ENCODE peak calls at places on chromosomes 5 and 9, in four cellular contexts. One of them, this sample, is unnamed.

GRCh38 chr5:1759378-1759970 is 40.2 kb downstream of the MRPL36 start:
- DNase-seq in tibial artery: peak; percentile 38
- DNase-seq in mucosa of descending colon: no peak
- DNase-seq in left ventricle myocardium inferior: no peak
- DNase-seq in this sample: no peak

GRCh38 chr5:78993165-78993564 is 8.1 kb upstream of the ARSB start:
- DNase-seq in tibial artery: no peak
- DNase-seq in mucosa of descending colon: no peak
- DNase-seq in left ventricle myocardium inferior: no peak
- DNase-seq in this sample: no peak

GRCh38 chr9:82606761-82607382 is 456.1 kb downstream of the RASEF start:
- DNase-seq in tibial artery: no peak
- DNase-seq in mucosa of descending colon: peak; percentile 82
- DNase-seq in left ventricle myocardium inferior: no peak
- DNase-seq in this sample: no peak

GRCh38 chr5:125798311-125798710 is 624.9 kb upstream of the GRAMD2B start:
- DNase-seq in tibial artery: no peak
- DNase-seq in mucosa of descending colon: peak; percentile 14
- DNase-seq in left ventricle myocardium inferior: no peak
- DNase-seq in this sample: no peak

GRCh38 chr5:115465416-115465815 is 79.2 kb downstream of the FEM1C start:
- DNase-seq in tibial artery: no peak
- DNase-seq in mucosa of descending colon: no peak
- DNase-seq in left ventricle myocardium inferior: no peak
- DNase-seq in this sample: no peak

GRCh38 chr9:21744320-21744719 is 58.1 kb upstream of the MTAP start:
- DNase-seq in tibial artery: no peak
- DNase-seq in mucosa of descending colon: no peak
- DNase-seq in left ventricle myocardium inferior: no peak
- DNase-seq in this sample: no peak

GRCh38 chr9:124778575-124779367 is 1.8 kb downstream of the OLFML2A start:
- DNase-seq in tibial artery: peak; percentile 33
- DNase-seq in mucosa of descending colon: no peak
- DNase-seq in left ventricle myocardium inferior: no peak
- DNase-seq in this sample: no peak

GRCh38 chr9:137516144-137516917 is 33.9 kb downstream of the PNPLA7 start:
- DNase-seq in tibial artery: no peak
- DNase-seq in mucosa of descending colon: no peak
- DNase-seq in left ventricle myocardium inferior: no peak
- DNase-seq in this sample: no peak

GRCh38 chr5:88058625-88059024 is 210.0 kb downstream of the TMEM161B start:
- DNase-seq in tibial artery: no peak
- DNase-seq in mucosa of descending colon: no peak
- DNase-seq in left ventricle myocardium inferior: no peak
- DNase-seq in this sample: no peak

GRCh38 chr5:123844873-123845272 is 332.9 kb downstream of the CSNK1G3 start:
- DNase-seq in tibial artery: no peak
- DNase-seq in mucosa of descending colon: no peak
- DNase-seq in left ventricle myocardium inferior: no peak
- DNase-seq in this sample: no peak

GRCh38 chr5:50984628-50985027 is 318.2 kb downstream of the PARP8 start:
- DNase-seq in tibial artery: no peak
- DNase-seq in mucosa of descending colon: no peak
- DNase-seq in left ventricle myocardium inferior: no peak
- DNase-seq in this sample: no peak

GRCh38 chr5:129241755-129242154 is 147.2 kb downstream of the ISOC1 start:
- DNase-seq in tibial artery: no peak
- DNase-seq in mucosa of descending colon: no peak
- DNase-seq in left ventricle myocardium inferior: no peak
- DNase-seq in this sample: no peak

GRCh38 chr5:17267099-17267498 is 49.7 kb downstream of the BASP1 start:
- DNase-seq in tibial artery: no peak
- DNase-seq in mucosa of descending colon: no peak
- DNase-seq in left ventricle myocardium inferior: no peak
- DNase-seq in this sample: no peak

GRCh38 chr5:9052421-9052820 is 493.5 kb downstream of the SEMA5A start:
- DNase-seq in tibial artery: no peak
- DNase-seq in mucosa of descending colon: no peak
- DNase-seq in left ventricle myocardium inferior: no peak
- DNase-seq in this sample: no peak

GRCh38 chr9:91741529-91741928 is 208.5 kb downstream of the ROR2 start:
- DNase-seq in tibial artery: no peak
- DNase-seq in mucosa of descending colon: no peak
- DNase-seq in left ventricle myocardium inferior: no peak
- DNase-seq in this sample: no peak

GRCh38 chr5:104179057-104179456 is 616.5 kb upstream of the NUDT12 start:
- DNase-seq in tibial artery: no peak
- DNase-seq in mucosa of descending colon: peak; percentile 61
- DNase-seq in left ventricle myocardium inferior: no peak
- DNase-seq in this sample: peak; percentile 23

GRCh38 chr5:83721878-83722779 is 1.5 kb upstream of the HAPLN1 start:
- DNase-seq in tibial artery: peak; percentile 84
- DNase-seq in mucosa of descending colon: peak; percentile 91
- DNase-seq in left ventricle myocardium inferior: peak; percentile 57
- DNase-seq in this sample: peak; percentile 75

GRCh38 chr9:129584136-129584535 is 36.8 kb downstream of the C9orf50 start:
- DNase-seq in tibial artery: peak; percentile 77
- DNase-seq in mucosa of descending colon: peak; percentile 86
- DNase-seq in left ventricle myocardium inferior: peak; percentile 50
- DNase-seq in this sample: peak; percentile 77

GRCh38 chr9:27356446-27356845 is 59.5 kb upstream of the EQTN start:
- DNase-seq in tibial artery: no peak
- DNase-seq in mucosa of descending colon: no peak
- DNase-seq in left ventricle myocardium inferior: no peak
- DNase-seq in this sample: no peak

GRCh38 chr5:67880876-67881275 is 334.7 kb upstream of the PIK3R1 start:
- DNase-seq in tibial artery: no peak
- DNase-seq in mucosa of descending colon: peak; percentile 30
- DNase-seq in left ventricle myocardium inferior: no peak
- DNase-seq in this sample: no peak

GRCh38 chr5:72273547-72273946 is 46.5 kb downstream of the MRPS27 start:
- DNase-seq in tibial artery: no peak
- DNase-seq in mucosa of descending colon: no peak
- DNase-seq in left ventricle myocardium inferior: no peak
- DNase-seq in this sample: no peak

GRCh38 chr5:58183078-58183885 is 276.6 kb downstream of the PLK2 start:
- DNase-seq in tibial artery: no peak
- DNase-seq in mucosa of descending colon: no peak
- DNase-seq in left ventricle myocardium inferior: no peak
- DNase-seq in this sample: no peak
- H3K4me3 ChIP-seq in tibial artery: no peak overlapping the region
- H3K4me3 ChIP-seq in mucosa of descending colon: no peak overlapping the region
- H3K4me3 ChIP-seq in left ventricle myocardium inferior: no peak overlapping the region
- H3K4me3 ChIP-seq in this sample: no peak overlapping the region

DNA sequence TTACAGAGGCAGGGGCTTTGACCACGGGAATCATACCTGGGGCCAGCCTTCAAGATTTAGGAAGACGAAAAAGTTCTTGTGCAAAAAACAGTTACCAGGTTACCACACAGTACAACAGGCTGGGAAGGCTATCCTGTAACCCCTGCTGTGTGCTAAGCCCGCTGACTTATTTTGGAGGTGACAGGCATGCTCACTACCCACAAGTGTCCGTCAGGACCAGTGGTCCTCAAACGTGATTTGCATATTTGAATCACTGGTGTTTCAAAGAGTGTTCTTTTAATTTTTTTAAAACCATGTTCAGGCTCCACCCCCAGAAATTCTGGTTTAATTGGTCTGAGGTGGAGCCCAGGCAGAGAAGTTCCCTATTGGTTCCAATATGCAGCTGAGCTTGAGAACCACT is 146.6 kb downstream of the TTLL11 start:
- DNase-seq in tibial artery: no peak
- DNase-seq in mucosa of descending colon: no peak
- DNase-seq in left ventricle myocardium inferior: no peak
- DNase-seq in this sample: no peak
- H3K4me3 ChIP-seq in tibial artery: no peak overlapping the region
- H3K4me3 ChIP-seq in mucosa of descending colon: no peak overlapping the region
- H3K4me3 ChIP-seq in left ventricle myocardium inferior: no peak overlapping the region
- H3K4me3 ChIP-seq in this sample: no peak overlapping the region

DNA sequence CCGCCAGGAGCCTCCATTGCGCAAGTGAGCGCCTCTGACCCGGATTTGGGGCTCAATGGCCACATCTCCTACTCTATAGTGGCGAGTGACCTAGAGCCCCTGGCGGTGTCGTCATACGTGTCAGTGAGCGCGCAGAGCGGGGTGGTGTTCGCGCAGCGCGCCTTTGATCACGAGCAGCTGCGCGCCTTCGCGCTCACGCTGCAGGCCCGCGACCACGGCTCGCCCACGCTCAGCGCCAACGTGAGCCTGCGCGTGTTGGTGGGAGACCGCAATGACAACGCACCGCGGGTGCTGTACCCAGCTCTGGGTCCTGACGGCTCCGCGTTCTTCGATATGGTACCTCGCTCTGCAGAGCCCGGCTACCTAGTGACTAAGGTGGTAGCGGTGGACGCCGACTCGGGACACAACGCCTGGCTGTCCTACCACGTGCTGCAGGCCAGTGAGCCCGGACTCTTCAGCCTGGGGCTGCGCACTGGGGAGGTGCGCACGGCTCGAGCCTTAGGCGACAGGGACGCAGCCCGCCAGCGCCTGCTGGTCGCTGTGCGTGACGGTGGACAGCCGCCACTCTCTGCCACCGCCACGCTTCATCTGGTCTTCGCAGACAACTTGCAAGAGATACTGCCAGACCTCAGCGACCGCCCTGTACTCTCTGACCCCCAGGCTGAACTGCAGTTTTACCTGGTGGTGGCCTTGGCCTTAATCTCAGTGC is 1.9 kb downstream of the PCDHGB6 start:
- DNase-seq in tibial artery: no peak
- DNase-seq in mucosa of descending colon: no peak
- DNase-seq in left ventricle myocardium inferior: no peak
- DNase-seq in this sample: no peak
- H3K4me3 ChIP-seq in tibial artery: no peak overlapping the region
- H3K4me3 ChIP-seq in mucosa of descending colon: no peak overlapping the region
- H3K4me3 ChIP-seq in left ventricle myocardium inferior: no peak overlapping the region
- H3K4me3 ChIP-seq in this sample: no peak overlapping the region

DNA sequence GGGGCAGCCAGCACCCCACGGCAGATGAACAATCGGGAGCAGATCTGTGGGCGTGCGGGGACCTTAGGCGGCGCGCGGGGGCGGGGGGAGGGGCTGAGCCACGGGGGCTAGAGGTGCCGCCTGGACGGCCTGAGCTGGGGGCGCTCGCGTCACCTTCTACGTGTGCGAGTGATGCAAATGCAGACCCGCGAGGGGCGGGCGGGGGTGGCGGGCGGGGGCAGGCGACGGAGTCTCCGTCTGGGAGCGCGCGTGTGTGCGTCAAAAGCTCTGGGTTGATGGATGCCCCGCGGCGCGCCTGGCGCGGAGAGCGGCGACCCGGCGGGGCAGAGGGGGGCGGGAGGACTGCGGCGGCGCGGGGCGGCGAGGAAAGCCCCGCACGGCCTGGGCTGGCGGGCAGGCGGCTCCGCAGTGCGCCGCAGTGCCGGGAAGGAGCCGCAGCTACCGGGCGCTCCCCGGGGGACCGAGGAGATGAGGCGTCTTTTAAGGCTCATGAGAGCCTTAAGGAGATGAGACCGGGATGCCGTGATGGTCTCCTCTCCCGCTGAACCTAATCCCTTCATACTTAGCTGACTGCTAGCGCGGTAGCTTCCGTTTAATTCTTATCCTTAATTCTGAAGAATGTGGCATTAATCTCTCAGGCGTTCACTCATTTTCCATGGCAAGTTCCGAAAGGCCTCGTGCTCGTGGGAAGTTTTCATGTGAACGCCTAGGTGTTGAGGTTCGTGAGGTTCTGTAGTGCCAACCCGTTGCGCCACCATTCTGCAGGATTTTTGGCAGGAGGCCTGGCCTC is 1.5 kb downstream of the SV2C start:
- DNase-seq in tibial artery: no peak
- DNase-seq in mucosa of descending colon: no peak
- DNase-seq in left ventricle myocardium inferior: no peak
- DNase-seq in this sample: no peak
- H3K4me3 ChIP-seq in tibial artery: no peak overlapping the region
- H3K4me3 ChIP-seq in mucosa of descending colon: no peak overlapping the region
- H3K4me3 ChIP-seq in left ventricle myocardium inferior: peak overlapping the region; percentile 53
- H3K4me3 ChIP-seq in this sample: no peak overlapping the region

DNA sequence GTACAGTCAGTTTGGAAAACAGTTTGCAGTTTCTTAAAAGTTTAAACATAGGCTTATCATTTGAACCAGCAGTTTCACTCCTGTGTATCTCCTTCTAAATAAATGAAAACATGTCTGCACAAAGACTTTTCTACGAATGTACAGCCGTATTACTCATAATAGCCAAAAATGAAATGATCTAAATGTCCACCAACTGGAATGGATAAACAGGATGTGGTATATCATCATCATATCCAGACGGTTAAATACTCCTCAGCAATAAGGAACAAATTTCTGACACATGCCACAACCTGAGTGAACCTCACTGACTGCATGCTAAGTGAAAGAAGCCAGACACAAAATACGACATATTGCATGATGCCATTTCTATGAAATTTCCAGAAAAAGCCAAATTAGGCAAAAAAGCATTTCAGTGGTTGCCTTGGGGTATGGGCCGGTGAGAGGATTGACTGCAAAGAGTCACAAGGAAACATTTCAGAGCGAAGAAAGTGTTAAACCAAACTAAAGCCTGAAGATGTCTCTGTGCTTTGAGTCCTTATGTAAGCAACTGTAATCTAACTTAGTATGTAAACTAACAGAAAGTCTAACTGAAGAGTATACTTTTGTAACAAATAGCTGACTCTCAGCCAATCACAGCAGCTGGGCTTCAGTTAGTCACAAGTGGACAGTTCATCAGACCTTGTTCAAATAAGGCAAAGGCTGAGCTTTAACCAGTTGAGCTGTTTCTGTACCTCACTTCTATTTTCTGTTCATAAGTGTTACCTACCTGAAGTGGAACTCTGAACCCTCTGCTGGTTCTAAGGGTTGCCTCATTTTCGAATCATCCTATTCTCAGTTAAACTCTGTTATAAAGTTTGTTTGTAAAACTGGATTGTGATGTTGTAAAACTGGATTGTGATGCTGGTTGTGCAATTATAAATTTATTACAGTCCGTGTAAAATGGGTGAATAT is 65.2 kb downstream of the TRIO start:
- DNase-seq in tibial artery: no peak
- DNase-seq in mucosa of descending colon: peak; percentile 72
- DNase-seq in left ventricle myocardium inferior: no peak
- DNase-seq in this sample: no peak
- H3K4me3 ChIP-seq in tibial artery: no peak overlapping the region
- H3K4me3 ChIP-seq in mucosa of descending colon: no peak overlapping the region
- H3K4me3 ChIP-seq in left ventricle myocardium inferior: no peak overlapping the region
- H3K4me3 ChIP-seq in this sample: no peak overlapping the region

DNA sequence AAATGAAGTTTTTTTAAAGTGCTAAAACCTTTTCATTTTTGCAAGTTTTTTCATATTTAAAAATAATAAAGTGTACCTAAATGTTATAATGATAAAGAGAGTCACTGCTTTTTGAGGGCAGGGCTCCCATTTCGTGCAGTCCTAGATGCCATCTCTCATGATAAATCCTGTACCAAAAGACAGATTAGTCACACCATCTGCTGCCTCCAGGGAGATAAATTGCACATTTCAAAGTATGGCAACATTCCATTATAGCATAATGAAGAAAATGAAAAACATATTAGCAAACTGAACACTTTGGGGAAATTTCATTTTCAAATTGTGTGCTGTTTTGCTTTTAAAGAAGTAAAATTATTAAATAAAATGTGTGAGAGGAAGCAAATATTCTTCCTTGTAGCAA is 257.2 kb downstream of the KIAA0825 start:
- DNase-seq in tibial artery: no peak
- DNase-seq in mucosa of descending colon: no peak
- DNase-seq in left ventricle myocardium inferior: no peak
- DNase-seq in this sample: no peak
- H3K4me3 ChIP-seq in tibial artery: no peak overlapping the region
- H3K4me3 ChIP-seq in mucosa of descending colon: no peak overlapping the region
- H3K4me3 ChIP-seq in left ventricle myocardium inferior: no peak overlapping the region
- H3K4me3 ChIP-seq in this sample: no peak overlapping the region